ENCODE peak calls at places on chromosome 6, in nine cellular contexts. J, S, X, M, Z, K, V, F and D are unnamed samples.

GRCh38 chr6:39344821-39345280 is 22.3 kb upstream of the KCNK16 start:
- DNase-seq in J (peak), S (no peak), X (no peak), M (no peak), Z (no peak), K (no peak), V (no peak), F (no peak), D (no peak)

GRCh38 chr6:119683022-119683421 is 333.5 kb upstream of the MAN1A1 start:
- DNase-seq in J (no peak), S (no peak), X (no peak), M (no peak), Z (no peak), K (no peak), V (no peak), F (no peak), D (no peak)

GRCh38 chr6:34333858-34334257 is 58.6 kb downstream of the NUDT3 start:
- DNase-seq in J (no peak), S (no peak), X (no peak), M (no peak), Z (peak), K (peak), V (peak), F (no peak), D (no peak)

GRCh38 chr6:144217264-144217663 is 66.9 kb downstream of the STX11 start:
- DNase-seq in J (peak), S (no peak), X (no peak), M (peak), Z (no peak), K (no peak), V (no peak), F (no peak), D (no peak)

GRCh38 chr6:44233560-44234100 is 10.2 kb downstream of the SLC29A1 start:
- DNase-seq in J (no peak), S (peak), X (no peak), M (no peak), Z (no peak), K (no peak), V (no peak), F (no peak), D (no peak)

GRCh38 chr6:159203304-159204005 is 34.3 kb downstream of the FNDC1 start:
- DNase-seq in J (peak), S (no peak), X (peak), M (no peak), Z (no peak), K (no peak), V (no peak), F (no peak), D (no peak)

GRCh38 chr6:43509984-43510826 is at the start of gene LRRC73:
- DNase-seq in J (peak), S (peak), X (no peak), M (peak), Z (peak), K (peak), V (peak), F (peak), D (peak)

GRCh38 chr6:14711056-14711703 is 534.7 kb upstream of the JARID2 start:
- DNase-seq in J (peak), S (peak), X (peak), M (peak), Z (no peak), K (peak), V (no peak), F (no peak), D (peak)

GRCh38 chr6:129598244-129599187 is 111.5 kb downstream of the ARHGAP18 start:
- DNase-seq in J (peak), S (peak), X (peak), M (peak), Z (no peak), K (peak), V (no peak), F (no peak), D (no peak)

GRCh38 chr6:24876496-24877465 is 59.0 kb downstream of the RIPOR2 start:
- DNase-seq in J (no peak), S (no peak), X (no peak), M (no peak), Z (no peak), K (no peak), V (no peak), F (no peak), D (no peak)

GRCh38 chr6:159762681-159763293 is 942 bp downstream of the ACAT2 start:
- DNase-seq in J (no peak), S (peak), X (no peak), M (peak), Z (no peak), K (peak), V (peak), F (no peak), D (peak)

GRCh38 chr6:90068835-90069478 is 174.7 kb downstream of the GJA10 start:
- DNase-seq in J (peak), S (no peak), X (no peak), M (no peak), Z (no peak), K (no peak), V (no peak), F (no peak), D (no peak)

GRCh38 chr6:49645139-49645538 is 8.5 kb upstream of the RHAG start:
- DNase-seq in J (no peak), S (no peak), X (no peak), M (no peak), Z (no peak), K (no peak), V (no peak), F (no peak), D (no peak)

GRCh38 chr6:133203344-133203697 is 37.8 kb upstream of the EYA4 start:
- DNase-seq in J (no peak), S (no peak), X (no peak), M (no peak), Z (no peak), K (no peak), V (no peak), F (no peak), D (no peak)

GRCh38 chr6:34529665-34530327 is 26.3 kb downstream of the SPDEF start:
- DNase-seq in J (peak), S (no peak), X (no peak), M (peak), Z (peak), K (peak), V (peak), F (no peak), D (no peak)

GRCh38 chr6:15551798-15552197 is 111.0 kb downstream of the DTNBP1 start:
- DNase-seq in J (peak), S (no peak), X (no peak), M (no peak), Z (no peak), K (peak), V (no peak), F (no peak), D (no peak)

GRCh38 chr6:15879372-15880261 is 216.8 kb upstream of the DTNBP1 start:
- DNase-seq in J (peak), S (peak), X (no peak), M (no peak), Z (peak), K (peak), V (peak), F (peak), D (no peak)

GRCh38 chr6:41608443-41609151 is 29.7 kb upstream of the MDFI start:
- DNase-seq in J (no peak), S (no peak), X (no peak), M (no peak), Z (no peak), K (no peak), V (no peak), F (no peak), D (no peak)

GRCh38 chr6:33935439-33936080 is 131.8 kb upstream of the MLN start:
- DNase-seq in J (no peak), S (no peak), X (no peak), M (no peak), Z (peak), K (no peak), V (no peak), F (no peak), D (no peak)

GRCh38 chr6:169326067-169326799 is 72.6 kb upstream of the THBS2 start:
- DNase-seq in J (peak), S (no peak), X (no peak), M (peak), Z (no peak), K (no peak), V (no peak), F (no peak), D (no peak)

GRCh38 chr6:158008894-158009891 is 27.5 kb downstream of the SYNJ2 start:
- DNase-seq in J (peak), S (no peak), X (no peak), M (no peak), Z (no peak), K (peak), V (peak), F (no peak), D (no peak)

GRCh38 chr6:121441477-121441876 is 6.0 kb downstream of the GJA1 start:
- DNase-seq in J (no peak), S (no peak), X (no peak), M (no peak), Z (no peak), K (no peak), V (no peak), F (no peak), D (no peak)

GRCh38 chr6:166591961-166592520 is 5.6 kb upstream of the RAMACL start:
- DNase-seq in J (no peak), S (no peak), X (no peak), M (no peak), Z (no peak), K (no peak), V (no peak), F (no peak), D (no peak)

GRCh38 chr6:111614833-111615582 is 9.3 kb upstream of the TRAF3IP2 start:
- DNase-seq in J (no peak), S (no peak), X (no peak), M (peak), Z (no peak), K (no peak), V (no peak), F (no peak), D (no peak)

GRCh38 chr6:12636336-12636735 is 80.2 kb upstream of the PHACTR1 start:
- DNase-seq in J (peak), S (no peak), X (no peak), M (no peak), Z (no peak), K (no peak), V (no peak), F (no peak), D (no peak)

GRCh38 chr6:162726997-162727346 is 594 bp downstream of the PRKN start:
- DNase-seq in J (peak), S (no peak), X (no peak), M (no peak), Z (no peak), K (no peak), V (no peak), F (no peak), D (no peak)

GRCh38 chr6:162728177-162728571 is 400 bp downstream of the PACRG start:
- DNase-seq in J (no peak), S (no peak), X (no peak), M (no peak), Z (no peak), K (no peak), V (no peak), F (no peak), D (no peak)

GRCh38 chr6:162730502-162730901 is 2.7 kb downstream of the PACRG start:
- DNase-seq in J (no peak), S (no peak), X (no peak), M (no peak), Z (no peak), K (no peak), V (no peak), F (no peak), D (no peak)

GRCh38 chr6:162728706-162729105 is 932 bp downstream of the PACRG start:
- DNase-seq in J (no peak), S (no peak), X (no peak), M (no peak), Z (no peak), K (no peak), V (no peak), F (no peak), D (no peak)

GRCh38 chr6:162727347-162728176 is at the start of the genes PACRG and PRKN:
- DNase-seq in J (peak), S (peak), X (peak), M (peak), Z (peak), K (peak), V (peak), F (peak), D (peak)
- TF ChIP-seq CTCF in J (no peak), S (no peak), X (no peak), M (peak), Z (no peak), K (no peak), V (no peak), F (no peak), D (no peak)

DNA sequence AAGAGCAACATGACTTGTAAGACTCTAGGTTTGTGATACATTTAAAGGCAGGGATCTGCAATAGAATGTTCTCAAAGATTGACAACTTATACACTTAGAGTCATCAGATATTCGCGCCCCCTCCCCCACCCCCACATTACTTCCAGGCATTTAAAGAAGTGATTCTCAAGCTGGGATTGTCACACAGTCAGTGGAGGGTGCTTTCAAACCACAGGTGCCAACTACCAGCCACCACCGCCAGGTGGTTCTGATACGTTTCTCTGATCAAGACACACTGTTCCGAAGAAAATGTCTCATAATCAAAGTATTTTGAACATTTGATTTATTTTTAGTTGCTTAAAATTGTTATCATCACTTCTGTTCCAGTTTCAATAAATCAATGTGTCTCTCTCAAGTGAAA is 357.5 kb downstream of the ESR1 start:
- DNase-seq in J (no peak), S (no peak), X (no peak), M (no peak), Z (no peak), K (no peak), V (no peak), F (no peak), D (no peak)
- TF ChIP-seq CTCF in J (no peak), S (no peak), X (no peak), M (no peak), Z (peak), K (no peak), V (peak), F (no peak), D (no peak)

GRCh38 chr6:68226460-68226859 is 408.6 kb upstream of the ADGRB3 start:
- DNase-seq in J (peak), S (no peak), X (no peak), M (no peak), Z (no peak), K (no peak), V (no peak), F (no peak), D (no peak)
- TF ChIP-seq CTCF in J (peak), S (no peak), X (peak), M (peak), Z (peak), K (no peak), V (peak), F (no peak), D (no peak)

GRCh38 chr6:10954590-10955010 is 67.7 kb downstream of the SYCP2L start:
- DNase-seq in J (peak), S (peak), X (peak), M (peak), Z (peak), K (peak), V (peak), F (peak), D (peak)
- TF ChIP-seq CTCF in J (peak), S (peak), X (peak), M (peak), Z (peak), K (peak), V (peak), F (peak), D (peak)

GRCh38 chr6:28896505-28897392 is 27.0 kb downstream of the TRIM27 start:
- DNase-seq in J (peak), S (peak), X (no peak), M (peak), Z (peak), K (peak), V (peak), F (peak), D (peak)
- TF ChIP-seq CTCF in J (no peak), S (peak), X (peak), M (peak), Z (peak), K (no peak), V (peak), F (peak), D (peak)

GRCh38 chr6:149319413-149319812 is 1.9 kb downstream of the TAB2 start:
- DNase-seq in J (no peak), S (no peak), X (no peak), M (no peak), Z (no peak), K (no peak), V (no peak), F (no peak), D (no peak)

GRCh38 chr6:149316108-149316727 is 1.3 kb upstream of the TAB2 start:
- DNase-seq in J (no peak), S (no peak), X (no peak), M (no peak), Z (no peak), K (no peak), V (no peak), F (no peak), D (no peak)

GRCh38 chr6:149316740-149317655 is 514 bp upstream of the TAB2 start:
- DNase-seq in J (peak), S (peak), X (peak), M (peak), Z (peak), K (peak), V (peak), F (peak), D (peak)

GRCh38 chr6:149318581-149319286 is 1.2 kb downstream of the TAB2 start:
- DNase-seq in J (peak), S (peak), X (no peak), M (peak), Z (no peak), K (no peak), V (no peak), F (peak), D (no peak)

GRCh38 chr6:149317656-149318571 is at the start of gene TAB2:
- DNase-seq in J (peak), S (peak), X (no peak), M (no peak), Z (peak), K (peak), V (peak), F (peak), D (peak)
- TF ChIP-seq CTCF in J (no peak), S (no peak), X (no peak), M (peak), Z (no peak), K (no peak), V (no peak), F (no peak), D (no peak)

DNA sequence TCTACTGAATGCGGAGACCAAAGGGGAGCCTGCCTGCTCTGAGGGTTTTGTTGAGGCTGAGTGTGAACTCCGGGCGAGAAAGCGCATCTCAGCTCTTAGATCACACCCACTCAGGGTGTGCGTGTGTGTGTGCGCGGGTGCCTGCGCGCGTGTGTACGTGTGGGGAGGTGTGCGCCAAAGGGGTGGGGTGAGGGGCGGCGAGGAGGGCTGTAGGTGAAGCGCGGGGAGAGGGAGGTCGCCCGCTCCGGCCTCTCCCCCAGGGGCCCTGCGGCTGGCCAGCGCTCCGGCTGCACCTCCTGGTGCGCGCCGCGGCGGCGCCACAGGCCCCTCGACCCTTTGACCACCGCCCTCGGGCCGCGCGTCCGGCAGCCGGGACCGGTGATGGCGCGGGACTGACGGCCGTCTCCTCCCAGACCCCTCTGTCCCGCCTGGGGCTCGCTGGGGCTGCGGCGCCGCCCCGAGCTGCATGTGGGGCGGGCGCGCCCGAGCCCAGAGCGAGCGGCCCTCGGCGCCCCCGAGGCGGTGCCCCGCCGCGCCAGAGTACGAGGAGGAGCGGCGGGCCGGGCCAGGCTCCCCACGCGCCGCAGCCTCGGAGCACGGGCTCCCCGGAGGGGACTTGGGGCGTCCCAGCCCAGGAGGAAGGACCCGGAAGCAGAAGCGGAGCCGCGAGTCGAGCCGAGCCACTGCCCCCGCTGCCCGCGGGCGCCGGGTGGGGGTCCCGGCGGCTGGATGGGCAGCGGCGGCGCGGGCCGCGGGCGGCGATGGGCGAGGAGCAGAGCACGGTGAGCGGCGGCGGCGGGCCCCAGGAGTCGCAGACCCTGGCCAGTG is at the start of gene RNF217:
- DNase-seq in J (peak), S (peak), X (no peak), M (no peak), Z (peak), K (peak), V (peak), F (no peak), D (peak)
- TF ChIP-seq CTCF in J (no peak), S (no peak), X (no peak), M (no peak), Z (peak), K (no peak), V (peak), F (no peak), D (no peak)

GRCh38 chr6:27081931-27082330 is 165.6 kb upstream of the PRSS16 start:
- DNase-seq in J (no peak), S (no peak), X (no peak), M (no peak), Z (no peak), K (no peak), V (no peak), F (no peak), D (no peak)
- TF ChIP-seq CTCF in J (no peak), S (no peak), X (no peak), M (no peak), Z (no peak), K (no peak), V (no peak), F (no peak), D (no peak)